ENCODE peak calls at places on chromosomes 7 and 10, in five cellular contexts. D is mammary epithelial cell, O is right lobe of liver, K is psoas muscle, A is MG63. R is an unnamed sample.

GRCh38 chr7:80220022-80220421 is 85.4 kb downstream of the GNAI1 start:
- DNase-seq in D (no peak), O (no peak), K (no peak), A (no peak), R (no peak)

GRCh38 chr10:72011976-72012512 is 47.8 kb downstream of the CHST3 start:
- DNase-seq in D (no peak), O (no peak), K (no peak), A (no peak), R (no peak)

GRCh38 chr7:32892521-32893224 is 1.1 kb upstream of the KBTBD2 start:
- DNase-seq in D (peak; percentile 61), O (peak; percentile 65), K (peak; percentile 33), A (peak; percentile 68), R (peak; percentile 56)

GRCh38 chr10:103021150-103021896 is 103.2 kb downstream of the CNNM2 start:
- DNase-seq in D (no peak), O (no peak), K (no peak), A (no peak), R (no peak)

GRCh38 chr10:63128443-63128842 is 4.7 kb upstream of the NRBF2 start:
- DNase-seq in D (no peak), O (no peak), K (no peak), A (no peak), R (no peak)

GRCh38 chr7:6290345-6290744 is 17.9 kb upstream of the CYTH3 start:
- DNase-seq in D (peak; percentile 65), O (no peak), K (no peak), A (peak; percentile 36), R (peak; percentile 70)

GRCh38 chr10:91190388-91190870 is 30.0 kb upstream of the PCGF5 start:
- DNase-seq in D (no peak), O (no peak), K (no peak), A (no peak), R (no peak)

GRCh38 chr10:59099536-59099935 is 76.9 kb upstream of the PHYHIPL start:
- DNase-seq in D (no peak), O (no peak), K (no peak), A (no peak), R (no peak)

GRCh38 chr10:86253171-86254072 is 113.2 kb downstream of the GRID1 start:
- DNase-seq in D (no peak), O (no peak), K (no peak), A (no peak), R (no peak)

GRCh38 chr10:110664483-110665420 is 20.6 kb downstream of the RBM20 start:
- DNase-seq in D (peak; percentile 88), O (no peak), K (no peak), A (peak; percentile 79), R (no peak)

GRCh38 chr10:104061196-104061595 is 24.5 kb downstream of the COL17A1 start:
- DNase-seq in D (no peak), O (no peak), K (no peak), A (no peak), R (no peak)

GRCh38 chr7:159115601-159116501 is 28.8 kb downstream of the VIPR2 start:
- DNase-seq in D (no peak), O (peak; percentile 41), K (peak; percentile 14), A (no peak), R (peak; percentile 72)

GRCh38 chr10:110005716-110006115 is 2.1 kb upstream of the ADD3 start:
- DNase-seq in D (peak; percentile 22), O (no peak), K (peak; percentile 18), A (peak; percentile 23), R (peak; percentile 51)

GRCh38 chr7:157073949-157074624 is 63.6 kb upstream of the MNX1 start:
- DNase-seq in D (no peak), O (no peak), K (no peak), A (no peak), R (no peak)

GRCh38 chr10:13038346-13038745 is 36.8 kb upstream of the CCDC3 start:
- DNase-seq in D (no peak), O (no peak), K (no peak), A (peak; percentile 15), R (no peak)

GRCh38 chr10:91349381-91349780 is 60.8 kb upstream of the HECTD2 start:
- DNase-seq in D (peak; percentile 65), O (no peak), K (peak; percentile 31), A (peak; percentile 78), R (no peak)

GRCh38 chr7:29035044-29035740 is 77.1 kb upstream of the TRIL start:
- DNase-seq in D (peak; percentile 83), O (no peak), K (peak; percentile 25), A (peak; percentile 71), R (no peak)

GRCh38 chr10:126924915-126925300 is 19.7 kb downstream of the DOCK1 start:
- DNase-seq in D (peak; percentile 90), O (no peak), K (no peak), A (no peak), R (no peak)

GRCh38 chr7:139594911-139595476 is 71.5 kb downstream of the CLEC2L start:
- DNase-seq in D (no peak), O (no peak), K (no peak), A (no peak), R (no peak)

GRCh38 chr7:139598642-139599041 is 75.2 kb downstream of the CLEC2L start:
- DNase-seq in D (no peak), O (no peak), K (no peak), A (no peak), R (no peak)

GRCh38 chr7:139596626-139597025 is 73.1 kb downstream of the CLEC2L start:
- DNase-seq in D (no peak), O (no peak), K (no peak), A (no peak), R (no peak)

GRCh38 chr7:139595806-139596205 is 72.3 kb downstream of the CLEC2L start:
- DNase-seq in D (no peak), O (no peak), K (no peak), A (no peak), R (no peak)

DNA sequence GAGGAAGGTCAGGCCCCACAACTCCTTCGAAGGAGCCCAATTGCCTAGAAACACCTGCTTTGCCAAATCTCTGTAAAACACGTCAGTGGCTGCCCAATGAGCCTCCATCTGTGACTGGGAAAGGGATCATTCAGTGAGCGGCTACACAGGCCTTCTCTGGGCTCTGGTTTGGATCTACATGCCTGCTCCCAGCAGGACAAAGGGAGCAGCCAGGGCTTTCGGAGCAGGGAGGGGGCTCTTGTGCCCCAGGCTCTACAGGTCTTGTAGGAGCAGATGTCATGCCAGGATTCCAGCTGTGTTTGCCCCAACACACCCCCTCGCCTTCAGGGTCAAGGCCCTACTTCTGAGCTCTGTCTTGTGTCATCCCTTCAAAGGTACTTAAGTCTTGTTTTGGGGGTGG is 73.5 kb downstream of the CLEC2L start:
- DNase-seq in D (no peak), O (no peak), K (no peak), A (no peak), R (no peak)
- H3K36me3 ChIP-seq in D (peaks cover 29% of the 10 kb centered on the region), O (peaks cover 16% of the 10 kb centered on the region), K (peaks cover 99% of the 10 kb centered on the region), A (peaks cover 23% of the 10 kb centered on the region), R (peaks cover 18% of the 10 kb centered on the region)

GRCh38 chr7:1671876-1672451 is 1.9 kb downstream of the ELFN1 start:
- DNase-seq in D (no peak), O (peak; percentile 45), K (peak; percentile 4), A (no peak), R (peak; percentile 63)
- H3K27me3 ChIP-seq in D (peaks cover 24% of the 10 kb centered on the region), O (no peaks in the 10 kb centered on the region), K (peaks cover 88% of the 10 kb centered on the region), A (peaks cover 14% of the 10 kb centered on the region), R (no peaks in the 10 kb centered on the region)

DNA sequence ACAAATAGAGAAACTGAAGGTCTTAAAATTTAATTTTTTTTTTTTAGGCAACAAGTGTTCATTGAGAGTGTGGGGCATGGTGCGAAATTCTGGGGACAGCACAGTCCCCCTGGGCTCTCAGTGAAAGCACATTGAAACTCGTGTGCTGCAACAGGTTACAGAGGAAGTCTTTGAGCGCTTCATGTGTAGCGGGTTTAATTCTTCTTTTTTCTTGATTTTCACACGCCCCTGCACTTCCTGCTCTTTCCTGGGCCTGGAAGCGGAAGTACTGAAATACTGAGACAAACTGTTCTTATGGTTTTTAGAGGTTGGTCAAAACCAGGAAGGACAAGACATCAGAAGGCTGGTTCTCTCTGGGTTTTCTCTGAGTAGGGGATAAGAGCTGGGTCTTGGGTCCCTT is 203.5 kb downstream of the PTEN start:
- DNase-seq in D (no peak), O (no peak), K (no peak), A (no peak), R (no peak)
- H3K36me3 ChIP-seq in D (no peaks in the 10 kb centered on the region), O (no peaks in the 10 kb centered on the region), K (no peaks in the 10 kb centered on the region), A (no peaks in the 10 kb centered on the region), R (no peaks in the 10 kb centered on the region)

DNA sequence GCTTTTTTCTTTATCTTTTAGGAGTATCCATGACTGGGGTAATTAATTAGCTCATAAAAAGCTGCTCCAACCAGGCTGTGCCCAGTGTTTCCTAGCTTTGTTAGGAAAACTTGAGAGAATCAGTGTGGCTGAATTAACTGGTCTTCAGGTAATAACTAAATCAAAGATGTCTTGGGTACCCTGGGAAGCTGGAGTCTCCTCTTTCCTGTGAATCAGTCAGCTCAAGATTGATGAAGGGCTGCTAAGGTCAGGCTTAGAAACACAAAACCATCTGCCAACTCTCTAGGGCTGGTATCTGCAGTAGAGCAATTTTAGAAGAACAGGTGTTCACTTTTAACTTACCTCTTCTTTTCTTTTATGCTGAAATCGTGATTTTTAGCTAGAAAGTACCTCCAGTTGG is 21.4 kb upstream of the ATOH7 start:
- DNase-seq in D (no peak), O (no peak), K (no peak), A (no peak), R (no peak)
- H3K27me3 ChIP-seq in D (peaks cover 2% of the 10 kb centered on the region), O (no peaks in the 10 kb centered on the region), K (no peaks in the 10 kb centered on the region), A (no peaks in the 10 kb centered on the region), R (no peaks in the 10 kb centered on the region)

GRCh38 chr7:130881799-130882141 is 147.8 kb upstream of the KLF14 start:
- DNase-seq in D (no peak), O (no peak), K (no peak), A (no peak), R (no peak)
- H3K36me3 ChIP-seq in D (peaks cover 66% of the 10 kb centered on the region), O (peaks cover 6% of the 10 kb centered on the region), K (peaks cover 88% of the 10 kb centered on the region), A (peaks cover 90% of the 10 kb centered on the region), R (peaks cover 4% of the 10 kb centered on the region)

GRCh38 chr10:15472431-15473400 is 101.6 kb upstream of the FAM171A1 start:
- DNase-seq in D (no peak), O (no peak), K (no peak), A (peak; percentile 89), R (no peak)

GRCh38 chr10:15476337-15476736 is 105.2 kb upstream of the FAM171A1 start:
- DNase-seq in D (no peak), O (no peak), K (no peak), A (no peak), R (no peak)

GRCh38 chr10:15472008-15472407 is 100.9 kb upstream of the FAM171A1 start:
- DNase-seq in D (no peak), O (no peak), K (no peak), A (no peak), R (no peak)

GRCh38 chr10:15473401-15473777 is 102.3 kb upstream of the FAM171A1 start:
- DNase-seq in D (no peak), O (no peak), K (no peak), A (no peak), R (no peak)

DNA sequence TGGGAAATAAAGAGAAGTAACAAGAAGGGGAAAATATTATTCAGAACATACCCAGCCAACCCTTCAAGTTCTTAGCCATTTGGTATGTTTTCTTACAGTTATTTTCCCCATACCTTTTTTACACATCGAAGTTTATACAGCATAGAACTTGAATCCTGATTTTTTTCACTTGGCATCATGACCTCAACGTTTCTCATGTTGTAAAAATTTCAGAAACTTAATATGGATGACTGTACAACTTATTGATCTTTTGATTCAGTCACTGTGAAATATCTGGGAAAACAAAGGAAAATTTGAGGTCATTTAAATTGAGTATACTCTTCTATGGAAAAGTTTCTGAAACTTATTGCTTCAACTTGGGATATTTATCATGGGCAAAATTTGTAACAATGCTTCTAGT is 103.6 kb upstream of the FAM171A1 start:
- DNase-seq in D (no peak), O (no peak), K (no peak), A (no peak), R (no peak)
- H3K27me3 ChIP-seq in D (no peaks in the 10 kb centered on the region), O (no peaks in the 10 kb centered on the region), K (no peaks in the 10 kb centered on the region), A (no peaks in the 10 kb centered on the region), R (no peaks in the 10 kb centered on the region)

GRCh38 chr10:44971935-44972792 is 6.4 kb downstream of the DEPP1 start:
- DNase-seq in D (no peak), O (no peak), K (no peak), A (no peak), R (peak; percentile 54)
- H3K36me3 ChIP-seq in D (peaks cover 4% of the 10 kb centered on the region), O (no peaks in the 10 kb centered on the region), K (peaks cover 18% of the 10 kb centered on the region), A (no peaks in the 10 kb centered on the region), R (no peaks in the 10 kb centered on the region)

R was measured in aorta.